ENCODE peak calls at places on chromosomes 12 and 14, in six cellular contexts. A is lung microvascular endothelial cell; N is NCI-H1105 treated with DMSO at 0.1 percent for 48 hours; Q is Calu3; D is glomerular endothelial cell; M is activated CD4-positive, alpha-beta T cell treated with anti-CD3 and anti-CD28 coated beads, Interleukin-2, amount 50 U/mL, for 4 hours. K is an unnamed sample.

GRCh38 chr12:59500915-59501314 is 94.9 kb upstream of the SLC16A7 start:
- DNase-seq in N (no peak), Q (peak), D (no peak), A (no peak), M (no peak), K (no peak)

GRCh38 chr12:29517265-29517664 is 19.8 kb upstream of the OVCH1 start:
- DNase-seq in D (no peak), N (peak), Q (peak), M (no peak), A (no peak), K (no peak)

GRCh38 chr12:24853588-24853987 is 95.3 kb downstream of the BCAT1 start:
- DNase-seq in D (no peak), N (no peak), Q (no peak), M (no peak), A (peak), K (no peak)

GRCh38 chr14:104770072-104770579 is 17.2 kb downstream of the SIVA1 start:
- DNase-seq in D (no peak), M (no peak), Q (no peak), N (no peak), A (no peak), K (no peak)

GRCh38 chr14:69928111-69928523 is 48.9 kb downstream of the SMOC1 start:
- DNase-seq in M (no peak), Q (peak), D (no peak), N (no peak), A (peak), K (no peak)

GRCh38 chr14:99232406-99233214 is 39.4 kb downstream of the BCL11B start:
- DNase-seq in N (no peak), A (no peak), Q (no peak), D (no peak), M (no peak), K (no peak)

GRCh38 chr14:52081964-52082363 is 13.1 kb upstream of the NID2 start:
- DNase-seq in D (no peak), M (no peak), A (no peak), N (no peak), Q (no peak), K (no peak)

GRCh38 chr14:96254696-96255095 is 1.3 kb upstream of the BDKRB1 start:
- DNase-seq in D (no peak), N (no peak), Q (no peak), A (no peak), M (no peak), K (no peak)

GRCh38 chr12:91912178-91912577 is 233.5 kb downstream of the BTG1 start:
- DNase-seq in A (no peak), D (no peak), N (no peak), M (no peak), Q (no peak), K (no peak)

GRCh38 chr12:111429760-111430417 is 24.2 kb downstream of the SH2B3 start:
- DNase-seq in A (no peak), D (no peak), N (no peak), M (peak), Q (no peak), K (no peak)

GRCh38 chr12:6523708-6524107 is 10.6 kb upstream of the GAPDH start:
- DNase-seq in Q (no peak), A (no peak), N (no peak), M (no peak), D (no peak), K (no peak)

GRCh38 chr14:99774204-99774497 is 19.1 kb upstream of the EML1 start:
- DNase-seq in Q (no peak), N (no peak), A (no peak), M (no peak), D (no peak), K (no peak)

GRCh38 chr12:52534482-52534881 is 14.3 kb upstream of the KRT5 start:
- DNase-seq in M (no peak), A (no peak), Q (peak), D (no peak), N (no peak), K (no peak)

GRCh38 chr14:89065879-89066278 is 241.4 kb downstream of the TTC8 start:
- DNase-seq in A (no peak), M (no peak), N (no peak), Q (no peak), D (no peak), K (no peak)

GRCh38 chr14:96501383-96501745 is 818 bp upstream of the PAPOLA start:
- DNase-seq in A (no peak), M (peak), N (no peak), D (no peak), Q (no peak), K (no peak)

GRCh38 chr12:65300679-65301349 is 22.3 kb downstream of the MSRB3 start:
- DNase-seq in D (no peak), M (no peak), N (peak), Q (peak), A (peak), K (peak)

GRCh38 chr14:35932659-35933159 is 106.6 kb downstream of the BRMS1L start:
- DNase-seq in A (no peak), M (peak), N (peak), Q (no peak), D (no peak), K (no peak)

GRCh38 chr12:112761366-112761986 is 30.1 kb upstream of the RPH3A start:
- DNase-seq in A (no peak), M (no peak), N (no peak), D (no peak), Q (no peak), K (no peak)

GRCh38 chr12:116870306-116870705 is 10.9 kb downstream of the HRK start:
- DNase-seq in M (no peak), D (no peak), N (no peak), A (no peak), Q (no peak), K (no peak)

K was measured in NCI-H2171 treated with DMSO at 0.1 percent for 48 hours.